ENCODE peak calls at places on chromosomes 13 and 19, in ten cellular contexts. M is fibroblast of mammary gland, D is epithelial cell of esophagus, K is adrenal gland, X is mammary epithelial cell, E is fibroblast of lung, C is IMR-90, G is GM12865, V is cardiac muscle cell, U is fibroblast of pulmonary artery. I is an unnamed sample.

GRCh38 chr13:60571571-60571970 is 174.6 kb downstream of the TDRD3 start:
- DNase-seq in V (no peak), D (no peak), C (no peak), M (no peak), E (no peak), X (no peak), U (no peak), G (no peak), K (no peak), I (no peak)

GRCh38 chr19:12666305-12667048 is at the start of the genes MAN2B1 and WDR83:
- DNase-seq in K (peak; percentile 72), U (peak; percentile 48), D (peak; percentile 75), V (peak; percentile 71), G (peak; percentile 83), X (peak; percentile 73), E (peak; percentile 48), M (peak; percentile 40), C (peak; percentile 52), I (peak; percentile 89)

GRCh38 chr13:75049936-75050335 is 432.0 kb downstream of the TBC1D4 start:
- DNase-seq in X (no peak), U (peak; percentile 25), V (peak; percentile 5), C (no peak), M (no peak), E (no peak), D (no peak), K (no peak), G (no peak), I (no peak)

GRCh38 chr13:95301135-95301946 is at the start of gene ABCC4:
- DNase-seq in E (peak; percentile 68), V (peak; percentile 77), D (peak; percentile 68), K (peak; percentile 52), G (peak; percentile 89), M (peak; percentile 62), U (peak; percentile 73), X (peak; percentile 72), C (peak; percentile 72), I (peak; percentile 89)

GRCh38 chr19:5914946-5915781 is 1.1 kb downstream of the CAPS start:
- DNase-seq in V (no peak), X (no peak), C (no peak), K (no peak), M (no peak), U (no peak), G (no peak), E (no peak), D (no peak), I (no peak)

GRCh38 chr13:97344250-97345175 is 89.5 kb upstream of the RAP2A start:
- DNase-seq in M (peak; percentile 75), D (peak; percentile 68), V (peak; percentile 75), E (peak; percentile 75), X (peak; percentile 49), U (peak; percentile 81), G (peak; percentile 59), C (peak; percentile 61), K (peak; percentile 64), I (no peak)

GRCh38 chr13:59948686-59949085 is 215.0 kb downstream of the DIAPH3 start:
- DNase-seq in D (no peak), M (no peak), K (no peak), G (no peak), X (no peak), E (no peak), C (no peak), V (no peak), U (no peak), I (no peak)

GRCh38 chr19:8585057-8585893 is 8.0 kb upstream of the MYO1F start:
- DNase-seq in E (no peak), V (no peak), D (no peak), G (no peak), M (no peak), X (no peak), K (no peak), C (no peak), U (no peak), I (no peak)

GRCh38 chr19:29612801-29613595 is 6.9 kb downstream of the POP4 start:
- DNase-seq in K (no peak), V (no peak), M (no peak), C (no peak), U (no peak), D (no peak), G (no peak), X (no peak), E (no peak), I (no peak)

GRCh38 chr19:47186337-47187022 is 44.5 kb downstream of the BBC3 start:
- DNase-seq in K (no peak), M (no peak), C (no peak), D (no peak), V (no peak), U (no peak), E (no peak), X (no peak), G (peak; percentile 92), I (peak; percentile 67)

GRCh38 chr19:3494051-3494450 is 6.4 kb downstream of the DOHH start:
- DNase-seq in K (no peak), U (no peak), C (no peak), G (peak; percentile 23), V (no peak), E (no peak), X (no peak), M (no peak), D (no peak), I (no peak)

GRCh38 chr13:112928958-112929777 is 39.8 kb upstream of the MCF2L start:
- DNase-seq in E (peak; percentile 62), U (peak; percentile 48), G (no peak), C (peak; percentile 28), D (peak; percentile 40), M (peak; percentile 47), X (no peak), K (peak; percentile 50), V (peak; percentile 61), I (no peak)
- TF ChIP-seq CTCF in E (no peak), U (no peak), G (no peak), C (no peak), D (no peak), M (no peak), X (no peak), K (peak; percentile 3), V (no peak), I (no peak)

DNA sequence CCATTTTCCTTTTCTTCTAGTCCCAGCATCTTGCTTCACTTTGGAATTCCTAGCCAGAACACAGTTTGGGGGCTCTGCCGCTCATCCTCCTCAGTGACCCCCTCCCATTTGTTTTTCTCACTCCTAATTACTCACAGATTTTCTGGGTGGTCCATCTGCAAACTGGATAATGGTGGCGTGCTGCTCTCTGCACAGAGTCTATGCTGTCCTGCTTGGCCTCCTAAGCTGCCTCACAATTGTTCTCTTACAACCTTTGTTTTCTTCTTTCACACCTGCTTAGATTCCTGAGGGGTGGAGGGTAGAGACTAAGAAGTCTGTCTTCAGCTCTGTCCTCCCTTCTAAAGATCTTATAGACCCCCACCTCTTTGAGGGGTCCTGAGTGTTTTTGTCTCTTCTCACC is 80.7 kb downstream of the SHISA2 start:
- DNase-seq in V (no peak), D (no peak), E (no peak), U (no peak), X (no peak), K (no peak), C (no peak), G (no peak), M (no peak), I (no peak)
- H3K4me3 ChIP-seq in V (no peak overlapping the region), D (no peak overlapping the region), E (no peak overlapping the region), U (no peak overlapping the region), X (no peak overlapping the region), K (no peak overlapping the region), C (no peak overlapping the region), G (no peak overlapping the region), M (no peak overlapping the region), I (no peak overlapping the region)

GRCh38 chr13:102089722-102090121 is 312.1 kb downstream of the FGF14 start:
- DNase-seq in C (no peak), U (no peak), E (no peak), X (no peak), V (no peak), M (no peak), K (no peak), D (no peak), G (no peak), I (no peak)

GRCh38 chr13:102089177-102089576 is 312.7 kb downstream of the FGF14 start:
- DNase-seq in C (no peak), K (no peak), V (no peak), M (peak; percentile 19), D (peak; percentile 25), X (no peak), E (peak; percentile 31), G (no peak), U (no peak), I (no peak)

GRCh38 chr13:102090532-102090931 is 311.3 kb downstream of the FGF14 start:
- DNase-seq in E (no peak), M (no peak), X (no peak), D (no peak), C (no peak), G (no peak), V (no peak), K (no peak), U (no peak), I (no peak)

DNA sequence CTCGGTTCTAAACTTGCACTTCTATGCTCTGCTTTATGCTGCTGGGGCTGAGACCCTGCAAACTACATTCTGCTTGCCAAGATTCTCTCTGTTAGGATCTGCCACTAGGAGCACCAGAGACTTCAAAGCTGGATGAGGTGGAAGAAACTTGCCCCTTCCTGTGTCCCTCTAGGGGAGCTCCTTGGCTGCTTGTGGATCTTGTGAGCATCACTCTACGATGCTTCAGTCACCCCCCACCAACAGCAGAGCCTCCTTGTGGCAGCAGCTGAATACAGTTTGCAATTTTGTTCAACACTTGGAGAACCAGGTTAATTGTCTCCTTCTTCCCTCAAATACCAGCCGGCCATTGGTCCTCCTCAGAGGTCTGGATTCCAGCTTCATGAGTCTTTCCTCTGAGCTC is 310.6 kb downstream of the FGF14 start:
- DNase-seq in E (no peak), M (peak; percentile 35), C (no peak), K (no peak), V (no peak), G (peak; percentile 7), X (peak; percentile 49), D (peak; percentile 49), U (no peak), I (no peak)
- TF ChIP-seq CTCF in E (no peak), M (no peak), C (no peak), K (no peak), V (no peak), G (no peak), X (peak; percentile 22), D (peak; percentile 25), U (no peak), I (peak; percentile 22)

GRCh38 chr19:57434386-57435061 is 601 bp upstream of the ZNF749 start:
- DNase-seq in X (no peak), E (no peak), C (no peak), U (no peak), M (no peak), V (no peak), G (no peak), K (no peak), D (peak; percentile 21), I (no peak)

GRCh38 chr19:57437931-57438330 is 2.8 kb downstream of the ZNF749 start:
- DNase-seq in V (no peak), K (no peak), C (peak; percentile 18), E (no peak), U (no peak), D (peak; percentile 14), G (no peak), X (no peak), M (no peak), I (no peak)

GRCh38 chr19:57435062-57435978 is at the start of gene ZNF749:
- DNase-seq in E (peak; percentile 98), D (peak; percentile 99), V (peak; percentile 99), C (peak; percentile 97), X (peak; percentile 97), U (peak; percentile 99), M (peak; percentile 98), G (peak; percentile 98), K (peak; percentile 98), I (peak; percentile 88)

GRCh38 chr19:57438925-57439324 is 3.8 kb downstream of the ZNF749 start:
- DNase-seq in V (no peak), G (no peak), D (no peak), E (no peak), M (no peak), U (no peak), K (no peak), C (no peak), X (no peak), I (no peak)

GRCh38 chr19:57436392-57436791 is 1.3 kb downstream of the ZNF749 start:
- DNase-seq in C (no peak), G (no peak), V (no peak), D (no peak), E (no peak), X (no peak), U (no peak), K (no peak), M (no peak), I (no peak)
- H3K4me3 ChIP-seq in C (peak overlapping the region; percentile 80), G (peak overlapping the region; percentile 93), V (peak overlapping the region; percentile 68), D (peak overlapping the region; percentile 62), E (peak overlapping the region; percentile 73), X (peak overlapping the region; percentile 71), U (peak overlapping the region; percentile 88), K (no peak overlapping the region), M (no peak overlapping the region), I (peak overlapping the region; percentile 85)

I was measured in GM06990.